ENCODE peak calls at places on chromosomes 7 and 10, in six cellular contexts. I is mesenchymal stem cell; A is transverse colon; V is CD4-positive, alpha-beta T cell; O is stimulated activated CD8-positive, alpha-beta memory T cell treated with anti-CD3 and anti-CD28 coated beads, Interleukin-4, amount 100 ng/mL, for 24 hours; Q is BE2C. U is an unnamed sample.

GRCh38 chr10:105577865-105578607 is 936.9 kb downstream of the SORCS3 start:
- DNase-seq in I (no peak), A (no peak), V (no peak), O (no peak), Q (no peak), U (no peak)

GRCh38 chr10:111137012-111137411 is 60.2 kb downstream of the ADRA2A start:
- DNase-seq in I (no peak), A (no peak), V (no peak), O (no peak), Q (no peak), U (peak; percentile 86)

GRCh38 chr7:149715476-149715875 is 57.9 kb downstream of the ZNF467 start:
- DNase-seq in I (no peak), A (no peak), V (no peak), O (no peak), Q (no peak), U (no peak)

GRCh38 chr10:44962870-44963738 is 3.5 kb downstream of the RASSF4 start:
- DNase-seq in I (peak; percentile 34), A (peak; percentile 55), V (no peak), O (no peak), Q (no peak), U (peak; percentile 78)

GRCh38 chr7:22660732-22661131 is 66.3 kb upstream of the IL6 start:
- DNase-seq in I (no peak), A (no peak), V (no peak), O (no peak), Q (no peak), U (peak; percentile 77)

GRCh38 chr7:156220701-156221100 is 408.4 kb upstream of the SHH start:
- DNase-seq in I (no peak), A (no peak), V (no peak), O (no peak), Q (no peak), U (no peak)

GRCh38 chr7:125436220-125436619 is 506.6 kb upstream of the POT1 start:
- DNase-seq in I (no peak), A (no peak), V (no peak), O (no peak), Q (no peak), U (no peak)

GRCh38 chr10:126564297-126564888 is 106.1 kb downstream of the C10orf90 start:
- DNase-seq in I (no peak), A (no peak), V (no peak), O (no peak), Q (no peak), U (no peak)

GRCh38 chr10:108801775-108802516 is 1121.4 kb downstream of the XPNPEP1 start:
- DNase-seq in I (peak; percentile 65), A (no peak), V (no peak), O (no peak), Q (no peak), U (no peak)

GRCh38 chr10:99357691-99358090 is 28.5 kb downstream of the CNNM1 start:
- DNase-seq in I (no peak), A (no peak), V (no peak), O (no peak), Q (no peak), U (no peak)

GRCh38 chr7:50068850-50069551 is 24.0 kb downstream of the ZPBP start:
- DNase-seq in I (peak; percentile 36), A (peak; percentile 28), V (no peak), O (no peak), Q (no peak), U (peak; percentile 94)

GRCh38 chr7:93015193-93016084 is 102.3 kb downstream of the SAMD9 start:
- DNase-seq in I (peak; percentile 87), A (no peak), V (no peak), O (no peak), Q (no peak), U (no peak)

GRCh38 chr10:35735412-35735811 is 93.3 kb upstream of the FZD8 start:
- DNase-seq in I (peak; percentile 87), A (no peak), V (no peak), O (no peak), Q (no peak), U (no peak)

GRCh38 chr10:94129393-94130130 is 135.8 kb downstream of the PLCE1 start:
- DNase-seq in I (peak; percentile 67), A (no peak), V (no peak), O (no peak), Q (no peak), U (no peak)

GRCh38 chr7:128219646-128220045 is 21.4 kb upstream of the LEP start:
- DNase-seq in I (no peak), A (no peak), V (no peak), O (no peak), Q (no peak), U (no peak)

GRCh38 chr10:133123746-133124356 is 36.1 kb downstream of the ADGRA1 start:
- DNase-seq in I (no peak), A (no peak), V (no peak), O (no peak), Q (peak; percentile 2), U (no peak)

GRCh38 chr7:142793156-142793555 is 22.4 kb downstream of the PRSS2 start:
- DNase-seq in I (no peak), A (no peak), V (no peak), O (no peak), Q (no peak), U (no peak)

GRCh38 chr10:129048513-129048912 is 418.5 kb upstream of the MGMT start:
- DNase-seq in I (no peak), A (no peak), V (no peak), O (no peak), Q (peak; percentile 91), U (no peak)

GRCh38 chr10:93277360-93277759 is 203.7 kb downstream of the CYP26A1 start:
- DNase-seq in I (no peak), A (no peak), V (no peak), O (no peak), Q (no peak), U (no peak)

GRCh38 chr10:70497120-70497545 is 18.6 kb downstream of the PALD1 start:
- DNase-seq in I (no peak), A (no peak), V (no peak), O (no peak), Q (no peak), U (no peak)

GRCh38 chr7:45033261-45033930 is 33.4 kb downstream of the CCM2 start:
- DNase-seq in I (no peak), A (no peak), V (no peak), O (no peak), Q (no peak), U (no peak)

GRCh38 chr10:121935702-121936101 is 7.9 kb upstream of the ATE1 start:
- DNase-seq in I (no peak), A (peak; percentile 76), V (no peak), O (no peak), Q (peak; percentile 64), U (no peak)

GRCh38 chr10:86288695-86289576 is 77.7 kb downstream of the GRID1 start:
- DNase-seq in I (no peak), A (no peak), V (no peak), O (no peak), Q (no peak), U (no peak)

GRCh38 chr10:89684604-89685003 is 16.8 kb upstream of the KIF20B start:
- DNase-seq in I (peak; percentile 45), A (no peak), V (no peak), O (no peak), Q (no peak), U (no peak)

GRCh38 chr10:103872137-103872933 is 17.0 kb upstream of the SH3PXD2A start:
- DNase-seq in I (no peak), A (no peak), V (no peak), O (no peak), Q (no peak), U (no peak)

GRCh38 chr7:153445641-153446040 is 606.6 kb upstream of the DPP6 start:
- DNase-seq in I (no peak), A (no peak), V (no peak), O (no peak), Q (no peak), U (no peak)

GRCh38 chr10:87816842-87817178 is 1.2 kb downstream of the ATAD1 start:
- DNase-seq in I (peak; percentile 26), A (no peak), V (no peak), O (no peak), Q (no peak), U (no peak)

GRCh38 chr10:30455816-30456215 is 21.8 kb downstream of the MAP3K8 start:
- DNase-seq in I (no peak), A (peak; percentile 31), V (no peak), O (no peak), Q (no peak), U (no peak)

GRCh38 chr10:8130973-8131911 is 76.8 kb downstream of the GATA3 start:
- DNase-seq in I (peak; percentile 25), A (no peak), V (no peak), O (peak; percentile 8), Q (no peak), U (no peak)

GRCh38 chr10:51321968-51322367 is 247.7 kb downstream of the PRKG1 start:
- DNase-seq in I (peak; percentile 73), A (no peak), V (no peak), O (no peak), Q (no peak), U (no peak)

GRCh38 chr10:124036746-124037145 is 56.7 kb downstream of the CHST15 start:
- DNase-seq in I (no peak), A (no peak), V (no peak), O (no peak), Q (no peak), U (no peak)

GRCh38 chr10:87656431-87657072 is 3.1 kb upstream of the PAPSS2 start:
- DNase-seq in I (peak; percentile 69), A (no peak), V (no peak), O (no peak), Q (peak; percentile 18), U (peak; percentile 84)